ENCODE peak calls at places on chromosomes 11 and 22, in four cellular contexts. C, R, N and M are unnamed samples.

GRCh38 chr22:47164514-47165337 is 402.3 kb downstream of the TBC1D22A start:
- DNase-seq in R (no peak), C (peak; percentile 14), N (no peak), M (peak; percentile 73)

GRCh38 chr11:64048042-64048854 is 12.5 kb downstream of the FLRT1 start:
- DNase-seq in N (no peak), R (no peak), C (no peak), M (no peak)

GRCh38 chr22:39661842-39662676 is 91.5 kb downstream of the CACNA1I start:
- DNase-seq in C (peak; percentile 54), N (peak; percentile 70), R (peak; percentile 88), M (no peak)

GRCh38 chr11:70205766-70206165 is 2.7 kb downstream of the FADD start:
- DNase-seq in N (no peak), C (no peak), R (no peak), M (no peak)

GRCh38 chr11:96211433-96211832 is 131.6 kb downstream of the MAML2 start:
- DNase-seq in R (no peak), C (no peak), N (no peak), M (no peak)

GRCh38 chr22:22865311-22866072 is 22.1 kb upstream of the IGLL5 start:
- DNase-seq in N (no peak), C (no peak), R (no peak), M (no peak)

GRCh38 chr11:65593518-65594414 is 1.8 kb downstream of the KCNK7 start:
- DNase-seq in N (peak; percentile 5), R (no peak), C (no peak), M (no peak)

GRCh38 chr11:62108971-62109391 is 14.8 kb upstream of the INCENP start:
- DNase-seq in N (no peak), R (no peak), C (no peak), M (no peak)

GRCh38 chr22:45683680-45684079 is 12.0 kb downstream of the ATXN10 start:
- DNase-seq in N (no peak), C (no peak), R (no peak), M (no peak)

GRCh38 chr11:123438191-123438627 is 8.1 kb downstream of the GRAMD1B start:
- DNase-seq in R (peak; percentile 51), C (no peak), N (no peak), M (no peak)

GRCh38 chr11:27703453-27703852 is 3.2 kb upstream of the BDNF start:
- DNase-seq in C (no peak), R (no peak), N (no peak), M (no peak)

GRCh38 chr11:132576706-132577105 is 955.6 kb downstream of the OPCML start:
- DNase-seq in R (no peak), N (no peak), C (no peak), M (no peak)

GRCh38 chr22:50310209-50310722 is 2.8 kb upstream of the PLXNB2 start:
- DNase-seq in C (no peak), N (no peak), R (no peak), M (no peak)

GRCh38 chr22:23431337-23432072 is 148.6 kb downstream of the IGLL1 start:
- DNase-seq in C (no peak), R (no peak), N (no peak), M (peak; percentile 67)

GRCh38 chr11:34262601-34263081 is 95.2 kb downstream of the ABTB2 start:
- DNase-seq in C (no peak), R (no peak), N (no peak), M (no peak)

GRCh38 chr22:48845356-48845936 is 982.2 kb downstream of the BRD1 start:
- DNase-seq in C (no peak), R (no peak), N (peak; percentile 92), M (no peak)

GRCh38 chr11:74057251-74058151 is 48.6 kb upstream of the UCP3 start:
- DNase-seq in R (no peak), C (no peak), N (no peak), M (no peak)

GRCh38 chr11:119741369-119742262 is 12.6 kb upstream of the NECTIN1 start:
- DNase-seq in C (no peak), R (peak; percentile 90), N (no peak), M (no peak)

GRCh38 chr11:31816467-31817053 is 5.4 kb upstream of the PAX6 start:
- DNase-seq in R (no peak), C (no peak), N (peak; percentile 29), M (no peak)

GRCh38 chr11:73320786-73321325 is 12.8 kb downstream of the ARHGEF17 start:
- DNase-seq in N (no peak), R (no peak), C (no peak), M (no peak)

GRCh38 chr11:574632-575323 is 1.5 kb upstream of the PHRF1 start:
- DNase-seq in R (no peak), C (no peak), N (no peak), M (no peak)

GRCh38 chr11:85694385-85694980 is 8.5 kb upstream of the CCDC89 start:
- DNase-seq in R (no peak), N (peak; percentile 6), C (no peak), M (no peak)

GRCh38 chr11:47387944-47388696 is 9.8 kb upstream of the SPI1 start:
- DNase-seq in R (peak; percentile 47), C (no peak), N (no peak), M (no peak)

GRCh38 chr22:40237241-40237640 is 59.5 kb downstream of the TNRC6B start:
- DNase-seq in R (peak; percentile 62), C (no peak), N (no peak), M (no peak)